ENCODE peak calls at places on chromosomes 11 and 22, in ten cellular contexts. One of them, this sample, is unnamed. For H3K4me1, the result is how much of the 10 kb centered on the place peaks cover.

GRCh38 chr11:60172011-60172410 is 10.9 kb downstream of the MS4A6A start:
- DNase-seq in A549: no peak
- DNase-seq in GM23248: no peak
- DNase-seq in lower lobe of right lung: no peak
- DNase-seq in CD8-positive, alpha-beta T cell: no peak
- DNase-seq in foreskin keratinocyte: no peak
- DNase-seq in kidney: no peak
- DNase-seq in pancreas: no peak
- DNase-seq in iPS DF 6.9: no peak
- DNase-seq in stomach: no peak
- DNase-seq in this sample: no peak

GRCh38 chr11:125692887-125693286 is 12.2 kb upstream of the ACRV1 start:
- DNase-seq in A549: no peak
- DNase-seq in GM23248: no peak
- DNase-seq in lower lobe of right lung: no peak
- DNase-seq in CD8-positive, alpha-beta T cell: no peak
- DNase-seq in foreskin keratinocyte: no peak
- DNase-seq in kidney: no peak
- DNase-seq in pancreas: no peak
- DNase-seq in iPS DF 6.9: no peak
- DNase-seq in stomach: no peak
- DNase-seq in this sample: no peak

GRCh38 chr11:59012106-59012941 is 73.0 kb downstream of the GLYATL1 start:
- DNase-seq in A549: no peak
- DNase-seq in GM23248: no peak
- DNase-seq in lower lobe of right lung: no peak
- DNase-seq in CD8-positive, alpha-beta T cell: no peak
- DNase-seq in foreskin keratinocyte: no peak
- DNase-seq in kidney: no peak
- DNase-seq in pancreas: no peak
- DNase-seq in iPS DF 6.9: no peak
- DNase-seq in stomach: no peak
- DNase-seq in this sample: no peak

GRCh38 chr22:18110194-18110943 is at the start of gene TUBA8:
- DNase-seq in A549: no peak
- DNase-seq in GM23248: peak
- DNase-seq in lower lobe of right lung: no peak
- DNase-seq in CD8-positive, alpha-beta T cell: no peak
- DNase-seq in foreskin keratinocyte: no peak
- DNase-seq in kidney: peak
- DNase-seq in pancreas: peak
- DNase-seq in iPS DF 6.9: no peak
- DNase-seq in stomach: peak
- DNase-seq in this sample: no peak

GRCh38 chr11:86802601-86803051 is 2.3 kb downstream of the PRSS23 start:
- DNase-seq in A549: peak
- DNase-seq in GM23248: peak
- DNase-seq in lower lobe of right lung: no peak
- DNase-seq in CD8-positive, alpha-beta T cell: no peak
- DNase-seq in foreskin keratinocyte: peak
- DNase-seq in kidney: no peak
- DNase-seq in pancreas: peak
- DNase-seq in iPS DF 6.9: no peak
- DNase-seq in stomach: no peak
- DNase-seq in this sample: no peak

GRCh38 chr11:4539603-4540219 is 5.3 kb upstream of the OR52M1 start:
- DNase-seq in A549: peak
- DNase-seq in GM23248: peak
- DNase-seq in lower lobe of right lung: peak
- DNase-seq in CD8-positive, alpha-beta T cell: peak
- DNase-seq in foreskin keratinocyte: no peak
- DNase-seq in kidney: no peak
- DNase-seq in pancreas: peak
- DNase-seq in iPS DF 6.9: peak
- DNase-seq in stomach: peak
- DNase-seq in this sample: peak

GRCh38 chr11:59281177-59281576 is 68.5 kb upstream of the MPEG1 start:
- DNase-seq in A549: no peak
- DNase-seq in GM23248: no peak
- DNase-seq in lower lobe of right lung: no peak
- DNase-seq in CD8-positive, alpha-beta T cell: no peak
- DNase-seq in foreskin keratinocyte: no peak
- DNase-seq in kidney: no peak
- DNase-seq in pancreas: no peak
- DNase-seq in iPS DF 6.9: no peak
- DNase-seq in stomach: no peak
- DNase-seq in this sample: no peak

GRCh38 chr11:7892751-7893356 is 38.2 kb downstream of the OR10A6 start:
- DNase-seq in A549: peak
- DNase-seq in GM23248: peak
- DNase-seq in lower lobe of right lung: no peak
- DNase-seq in CD8-positive, alpha-beta T cell: no peak
- DNase-seq in foreskin keratinocyte: no peak
- DNase-seq in kidney: no peak
- DNase-seq in pancreas: no peak
- DNase-seq in iPS DF 6.9: no peak
- DNase-seq in stomach: no peak
- DNase-seq in this sample: peak

GRCh38 chr11:64379817-64380709 is 21.1 kb downstream of the RPS6KA4 start:
- DNase-seq in A549: no peak
- DNase-seq in GM23248: no peak
- DNase-seq in lower lobe of right lung: no peak
- DNase-seq in CD8-positive, alpha-beta T cell: no peak
- DNase-seq in foreskin keratinocyte: no peak
- DNase-seq in kidney: no peak
- DNase-seq in pancreas: no peak
- DNase-seq in iPS DF 6.9: no peak
- DNase-seq in stomach: no peak
- DNase-seq in this sample: no peak

GRCh38 chr11:64381350-64381749 is 22.4 kb downstream of the RPS6KA4 start:
- DNase-seq in A549: no peak
- DNase-seq in GM23248: no peak
- DNase-seq in lower lobe of right lung: no peak
- DNase-seq in CD8-positive, alpha-beta T cell: no peak
- DNase-seq in foreskin keratinocyte: no peak
- DNase-seq in kidney: no peak
- DNase-seq in pancreas: no peak
- DNase-seq in iPS DF 6.9: no peak
- DNase-seq in stomach: no peak
- DNase-seq in this sample: no peak

GRCh38 chr11:64384039-64384737 is 25.2 kb downstream of the RPS6KA4 start:
- DNase-seq in A549: no peak
- DNase-seq in GM23248: no peak
- DNase-seq in lower lobe of right lung: no peak
- DNase-seq in CD8-positive, alpha-beta T cell: no peak
- DNase-seq in foreskin keratinocyte: no peak
- DNase-seq in kidney: no peak
- DNase-seq in pancreas: peak
- DNase-seq in iPS DF 6.9: no peak
- DNase-seq in stomach: peak
- DNase-seq in this sample: no peak

GRCh38 chr11:64383580-64383979 is 24.6 kb downstream of the RPS6KA4 start:
- DNase-seq in A549: no peak
- DNase-seq in GM23248: no peak
- DNase-seq in lower lobe of right lung: no peak
- DNase-seq in CD8-positive, alpha-beta T cell: no peak
- DNase-seq in foreskin keratinocyte: no peak
- DNase-seq in kidney: no peak
- DNase-seq in pancreas: no peak
- DNase-seq in iPS DF 6.9: no peak
- DNase-seq in stomach: no peak
- DNase-seq in this sample: no peak

DNA sequence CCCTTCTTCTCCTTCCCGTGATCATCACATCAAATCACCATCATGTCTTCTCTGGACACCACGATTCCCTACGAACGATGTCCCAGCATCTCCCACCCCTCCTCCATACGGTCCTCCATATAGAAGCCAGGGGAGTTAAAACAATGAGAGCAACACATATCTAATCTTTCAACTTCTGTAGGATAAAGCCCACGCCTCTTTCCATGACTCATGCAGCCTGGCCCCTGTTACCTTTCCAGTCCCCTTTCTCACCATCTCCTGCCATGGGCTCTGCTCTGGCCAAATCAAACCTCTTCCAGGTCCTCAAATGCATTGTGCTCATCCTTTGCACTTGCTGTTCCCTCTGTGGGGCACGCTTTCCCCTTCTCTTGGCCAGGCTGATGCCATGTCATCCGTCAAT is 23.6 kb downstream of the RPS6KA4 start:
- DNase-seq in A549: no peak
- DNase-seq in GM23248: no peak
- DNase-seq in lower lobe of right lung: no peak
- DNase-seq in CD8-positive, alpha-beta T cell: no peak
- DNase-seq in foreskin keratinocyte: no peak
- DNase-seq in kidney: no peak
- DNase-seq in pancreas: no peak
- DNase-seq in iPS DF 6.9: no peak
- DNase-seq in stomach: no peak
- DNase-seq in this sample: no peak
- H3K4me1 ChIP-seq in A549: under half
- H3K4me1 ChIP-seq in GM23248: under half
- H3K4me1 ChIP-seq in lower lobe of right lung: under half
- H3K4me1 ChIP-seq in CD8-positive, alpha-beta T cell: under half
- H3K4me1 ChIP-seq in foreskin keratinocyte: under half
- H3K4me1 ChIP-seq in kidney: under half
- H3K4me1 ChIP-seq in pancreas: under half
- H3K4me1 ChIP-seq in iPS DF 6.9: under half
- H3K4me1 ChIP-seq in stomach: under half
- H3K4me1 ChIP-seq in this sample: under half

GRCh38 chr22:46577361-46578249 is 40.2 kb upstream of the CELSR1 start:
- DNase-seq in A549: no peak
- DNase-seq in GM23248: peak
- DNase-seq in lower lobe of right lung: peak
- DNase-seq in CD8-positive, alpha-beta T cell: no peak
- DNase-seq in foreskin keratinocyte: no peak
- DNase-seq in kidney: peak
- DNase-seq in pancreas: peak
- DNase-seq in iPS DF 6.9: no peak
- DNase-seq in stomach: no peak
- DNase-seq in this sample: no peak

GRCh38 chr22:46574438-46574992 is 37.1 kb upstream of the CELSR1 start:
- DNase-seq in A549: no peak
- DNase-seq in GM23248: no peak
- DNase-seq in lower lobe of right lung: peak
- DNase-seq in CD8-positive, alpha-beta T cell: no peak
- DNase-seq in foreskin keratinocyte: no peak
- DNase-seq in kidney: peak
- DNase-seq in pancreas: no peak
- DNase-seq in iPS DF 6.9: no peak
- DNase-seq in stomach: no peak
- DNase-seq in this sample: no peak

GRCh38 chr22:46574993-46575914 is 37.8 kb upstream of the CELSR1 start:
- DNase-seq in A549: peak
- DNase-seq in GM23248: no peak
- DNase-seq in lower lobe of right lung: peak
- DNase-seq in CD8-positive, alpha-beta T cell: no peak
- DNase-seq in foreskin keratinocyte: no peak
- DNase-seq in kidney: peak
- DNase-seq in pancreas: peak
- DNase-seq in iPS DF 6.9: no peak
- DNase-seq in stomach: peak
- DNase-seq in this sample: no peak

GRCh38 chr22:46576556-46577351 is 39.3 kb upstream of the CELSR1 start:
- DNase-seq in A549: no peak
- DNase-seq in GM23248: peak
- DNase-seq in lower lobe of right lung: peak
- DNase-seq in CD8-positive, alpha-beta T cell: peak
- DNase-seq in foreskin keratinocyte: no peak
- DNase-seq in kidney: peak
- DNase-seq in pancreas: peak
- DNase-seq in iPS DF 6.9: no peak
- DNase-seq in stomach: peak
- DNase-seq in this sample: peak

DNA sequence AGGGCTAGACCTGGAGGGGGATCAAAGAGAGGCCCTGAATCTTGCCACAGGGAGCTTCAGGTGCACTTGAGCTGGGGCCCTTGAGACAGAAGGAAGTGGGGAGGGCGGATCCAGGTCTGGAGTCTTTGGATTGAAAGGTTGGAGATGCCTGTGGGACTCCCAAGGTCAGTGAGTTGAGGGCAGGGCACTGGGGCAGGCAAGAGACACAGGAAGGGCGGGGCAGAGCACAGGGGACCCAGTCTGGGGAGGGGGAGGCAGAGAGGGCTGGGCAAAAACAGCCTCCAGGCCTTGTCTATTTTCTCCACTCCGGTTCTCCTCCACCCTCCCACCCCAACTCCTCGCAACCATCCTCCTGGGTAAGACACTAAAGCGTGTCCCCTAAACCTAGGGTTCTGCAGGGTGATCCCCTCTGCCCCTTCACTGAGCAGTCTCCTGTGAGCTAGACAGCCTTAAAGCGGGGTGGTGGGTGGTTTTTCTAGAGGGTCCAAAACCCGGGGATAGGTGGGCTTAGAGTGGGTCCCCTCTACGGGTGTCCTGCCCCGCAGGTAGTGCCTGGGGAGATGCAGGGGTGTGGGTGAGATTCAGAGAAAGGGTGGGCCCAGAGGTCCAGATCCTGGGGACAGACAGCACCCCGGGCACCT is 38.6 kb upstream of the CELSR1 start:
- DNase-seq in A549: peak
- DNase-seq in GM23248: no peak
- DNase-seq in lower lobe of right lung: peak
- DNase-seq in CD8-positive, alpha-beta T cell: no peak
- DNase-seq in foreskin keratinocyte: no peak
- DNase-seq in kidney: peak
- DNase-seq in pancreas: no peak
- DNase-seq in iPS DF 6.9: no peak
- DNase-seq in stomach: no peak
- DNase-seq in this sample: no peak
- H3K4me1 ChIP-seq in A549: under half
- H3K4me1 ChIP-seq in GM23248: under half
- H3K4me1 ChIP-seq in lower lobe of right lung: half or more
- H3K4me1 ChIP-seq in CD8-positive, alpha-beta T cell: under half
- H3K4me1 ChIP-seq in foreskin keratinocyte: under half
- H3K4me1 ChIP-seq in kidney: under half
- H3K4me1 ChIP-seq in pancreas: half or more
- H3K4me1 ChIP-seq in iPS DF 6.9: under half
- H3K4me1 ChIP-seq in stomach: half or more
- H3K4me1 ChIP-seq in this sample: under half

DNA sequence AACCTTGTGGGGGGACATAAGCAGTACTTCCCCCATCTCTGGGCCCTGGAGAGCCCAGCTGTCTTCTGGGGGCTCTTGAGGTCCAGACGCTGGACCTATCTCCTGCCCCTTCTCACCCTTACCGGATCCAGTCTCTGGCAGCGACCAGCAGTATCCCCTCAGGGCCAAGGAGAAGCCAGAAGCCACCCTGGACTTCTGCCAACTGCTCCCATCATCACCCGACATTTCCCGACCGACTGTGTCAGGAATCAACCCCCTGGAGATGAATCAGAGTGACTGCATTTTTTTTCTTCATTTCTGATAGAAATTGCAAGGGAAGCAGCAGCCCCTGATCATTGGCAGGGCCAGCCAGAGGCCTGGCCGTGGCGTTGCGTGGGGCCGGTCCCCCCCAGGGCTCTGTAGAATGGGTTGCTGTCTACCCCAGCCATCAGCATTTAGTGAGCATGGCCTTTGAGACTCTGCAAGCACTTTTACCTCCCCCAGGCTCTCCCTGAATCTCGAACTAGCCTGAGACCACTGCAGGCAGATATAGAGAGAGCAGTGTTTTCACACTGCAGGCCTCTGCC is 5.2 kb upstream of the LIF start:
- DNase-seq in A549: no peak
- DNase-seq in GM23248: peak
- DNase-seq in lower lobe of right lung: no peak
- DNase-seq in CD8-positive, alpha-beta T cell: no peak
- DNase-seq in foreskin keratinocyte: no peak
- DNase-seq in kidney: no peak
- DNase-seq in pancreas: no peak
- DNase-seq in iPS DF 6.9: no peak
- DNase-seq in stomach: no peak
- DNase-seq in this sample: no peak
- H3K4me1 ChIP-seq in A549: half or more
- H3K4me1 ChIP-seq in GM23248: under half
- H3K4me1 ChIP-seq in lower lobe of right lung: under half
- H3K4me1 ChIP-seq in CD8-positive, alpha-beta T cell: under half
- H3K4me1 ChIP-seq in foreskin keratinocyte: under half
- H3K4me1 ChIP-seq in kidney: under half
- H3K4me1 ChIP-seq in pancreas: under half
- H3K4me1 ChIP-seq in iPS DF 6.9: under half
- H3K4me1 ChIP-seq in stomach: under half
- H3K4me1 ChIP-seq in this sample: under half

DNA sequence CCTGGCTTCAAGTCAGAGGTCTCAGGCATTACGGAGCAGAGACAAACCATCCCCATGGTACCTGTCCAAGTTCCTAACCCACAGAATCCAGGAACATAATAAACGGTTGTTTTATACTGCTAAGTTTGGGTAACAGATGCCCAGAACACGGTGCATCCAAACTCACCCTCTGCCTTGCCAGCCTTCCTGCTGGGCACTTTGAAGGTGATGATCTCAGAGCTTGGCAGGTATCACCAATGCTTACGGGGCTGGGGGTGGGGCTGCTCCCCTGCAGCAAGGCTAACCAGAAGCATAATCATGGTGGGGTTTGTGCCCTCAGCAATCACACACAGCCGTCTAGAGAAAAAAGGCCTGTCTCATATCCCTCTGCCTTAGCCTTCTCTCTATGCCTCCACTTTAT is 27.1 kb downstream of the DKK3 start:
- DNase-seq in A549: no peak
- DNase-seq in GM23248: no peak
- DNase-seq in lower lobe of right lung: no peak
- DNase-seq in CD8-positive, alpha-beta T cell: no peak
- DNase-seq in foreskin keratinocyte: no peak
- DNase-seq in kidney: no peak
- DNase-seq in pancreas: no peak
- DNase-seq in iPS DF 6.9: no peak
- DNase-seq in stomach: peak
- DNase-seq in this sample: no peak
- H3K4me1 ChIP-seq in A549: half or more
- H3K4me1 ChIP-seq in GM23248: half or more
- H3K4me1 ChIP-seq in lower lobe of right lung: under half
- H3K4me1 ChIP-seq in CD8-positive, alpha-beta T cell: under half
- H3K4me1 ChIP-seq in foreskin keratinocyte: under half
- H3K4me1 ChIP-seq in kidney: under half
- H3K4me1 ChIP-seq in pancreas: under half
- H3K4me1 ChIP-seq in iPS DF 6.9: under half
- H3K4me1 ChIP-seq in stomach: under half
- H3K4me1 ChIP-seq in this sample: under half